ENCODE peak calls at places on chromosomes 12 and 14, in ten cellular contexts. R, C, Y, G, V, X, Q, B, N and O are unnamed samples.

GRCh38 chr12:54941659-54942058 is 42.9 kb downstream of the TESPA1 start:
- DNase-seq in R (no peak), C (no peak), Y (no peak), G (no peak), V (no peak), X (no peak), Q (no peak), B (no peak), N (no peak), O (no peak)

GRCh38 chr14:38174721-38175120 is 33.0 kb upstream of the SSTR1 start:
- DNase-seq in R (no peak), C (no peak), Y (no peak), G (no peak), V (no peak), X (no peak), Q (no peak), B (no peak), N (no peak), O (no peak)

GRCh38 chr12:95118138-95118787 is 44.8 kb upstream of the NR2C1 start:
- DNase-seq in R (no peak), C (no peak), Y (no peak), G (no peak), V (no peak), X (no peak), Q (no peak), B (no peak), N (peak; percentile 81), O (no peak)

GRCh38 chr12:76156314-76156713 is 71.8 kb upstream of the NAP1L1 start:
- DNase-seq in R (no peak), C (no peak), Y (no peak), G (no peak), V (no peak), X (no peak), Q (no peak), B (no peak), N (no peak), O (no peak)

GRCh38 chr14:24367506-24368214 is at the start of gene NFATC4:
- DNase-seq in R (peak; percentile 77), C (no peak), Y (peak; percentile 59), G (no peak), V (peak; percentile 91), X (peak; percentile 76), Q (peak; percentile 9), B (no peak), N (peak; percentile 94), O (peak; percentile 78)

GRCh38 chr12:102462803-102463499 is 17.4 kb downstream of the IGF1 start:
- DNase-seq in R (no peak), C (no peak), Y (no peak), G (no peak), V (no peak), X (no peak), Q (no peak), B (no peak), N (peak; percentile 56), O (no peak)

GRCh38 chr12:5262885-5263284 is 169.0 kb upstream of the NTF3 start:
- DNase-seq in R (no peak), C (no peak), Y (no peak), G (no peak), V (no peak), X (no peak), Q (no peak), B (no peak), N (no peak), O (no peak)

GRCh38 chr12:102958073-102958829 is 777 bp downstream of the ASCL1 start:
- DNase-seq in R (no peak), C (no peak), Y (no peak), G (no peak), V (peak; percentile 20), X (no peak), Q (peak; percentile 28), B (no peak), N (peak; percentile 27), O (peak; percentile 61)

GRCh38 chr14:81710232-81710845 is 176.7 kb upstream of the SEL1L start:
- DNase-seq in R (peak; percentile 15), C (no peak), Y (no peak), G (no peak), V (peak; percentile 43), X (no peak), Q (peak; percentile 15), B (no peak), N (peak; percentile 4), O (peak; percentile 39)

GRCh38 chr14:70317969-70318634 is 41.4 kb downstream of the COX16 start:
- DNase-seq in R (no peak), C (no peak), Y (peak; percentile 2), G (no peak), V (peak; percentile 29), X (no peak), Q (peak; percentile 13), B (peak; percentile 72), N (peak; percentile 54), O (peak; percentile 58)

GRCh38 chr12:3527181-3527580 is 36.2 kb downstream of the PRMT8 start:
- DNase-seq in R (no peak), C (no peak), Y (no peak), G (no peak), V (no peak), X (no peak), Q (no peak), B (no peak), N (peak; percentile 66), O (no peak)

GRCh38 chr12:45966486-45966885 is 23.9 kb downstream of the SCAF11 start:
- DNase-seq in R (no peak), C (no peak), Y (no peak), G (no peak), V (no peak), X (no peak), Q (no peak), B (no peak), N (peak; percentile 77), O (peak; percentile 26)

GRCh38 chr14:85599939-85600338 is 70.0 kb downstream of the FLRT2 start:
- DNase-seq in R (no peak), C (no peak), Y (no peak), G (no peak), V (no peak), X (no peak), Q (no peak), B (no peak), N (no peak), O (no peak)

GRCh38 chr14:75334191-75335051 is 55.8 kb downstream of the FOS start:
- DNase-seq in R (no peak), C (peak; percentile 7), Y (peak; percentile 39), G (peak; percentile 8), V (no peak), X (peak; percentile 52), Q (peak; percentile 60), B (peak; percentile 51), N (no peak), O (no peak)

GRCh38 chr12:31837913-31838312 is 109.1 kb upstream of the AMN1 start:
- DNase-seq in R (no peak), C (no peak), Y (no peak), G (no peak), V (no peak), X (no peak), Q (no peak), B (no peak), N (no peak), O (no peak)

GRCh38 chr12:94141892-94142291 is 6.5 kb upstream of the PLXNC1 start:
- DNase-seq in R (no peak), C (no peak), Y (no peak), G (no peak), V (no peak), X (no peak), Q (no peak), B (no peak), N (no peak), O (no peak)

GRCh38 chr12:49945394-49946080 is 5.0 kb upstream of the AQP2 start:
- DNase-seq in R (peak; percentile 54), C (peak; percentile 69), Y (peak; percentile 84), G (peak; percentile 80), V (no peak), X (peak; percentile 83), Q (peak; percentile 94), B (peak; percentile 78), N (peak; percentile 71), O (peak; percentile 92)

GRCh38 chr14:93936245-93936644 is 9.1 kb downstream of the FAM181A start:
- DNase-seq in R (no peak), C (no peak), Y (no peak), G (no peak), V (no peak), X (peak; percentile 38), Q (no peak), B (no peak), N (no peak), O (peak; percentile 47)

GRCh38 chr12:100611031-100611430 is 37.5 kb downstream of the GAS2L3 start:
- DNase-seq in R (no peak), C (no peak), Y (no peak), G (no peak), V (no peak), X (no peak), Q (no peak), B (no peak), N (peak; percentile 6), O (no peak)

GRCh38 chr14:23571701-23572523 is 4.3 kb upstream of the AP1G2 start:
- DNase-seq in R (no peak), C (no peak), Y (no peak), G (no peak), V (no peak), X (no peak), Q (no peak), B (peak; percentile 30), N (no peak), O (no peak)

GRCh38 chr14:63193236-63193635 is 11.0 kb upstream of the RHOJ start:
- DNase-seq in R (no peak), C (no peak), Y (no peak), G (no peak), V (no peak), X (no peak), Q (no peak), B (no peak), N (no peak), O (no peak)